ENCODE peak calls at places on chromosomes 16 and 17, in eight cellular contexts. W, Q, F, J, H, Z, C and B are unnamed samples.

GRCh38 chr16:71637398-71637797 is 11.4 kb downstream of the MARVELD3 start:
- DNase-seq in W (no peak), Q (no peak), F (peak), J (no peak), H (no peak), Z (peak), C (no peak), B (no peak)

GRCh38 chr16:70738083-70738977 is 52.5 kb upstream of the MTSS2 start:
- DNase-seq in W (peak), Q (peak), F (peak), J (peak), H (peak), Z (peak), C (no peak), B (no peak)

GRCh38 chr17:82283208-82283749 is 9.8 kb upstream of the CSNK1D start:
- DNase-seq in W (no peak), Q (peak), F (no peak), J (no peak), H (no peak), Z (peak), C (no peak), B (no peak)

GRCh38 chr16:27520982-27521673 is 28.6 kb downstream of the GTF3C1 start:
- DNase-seq in W (no peak), Q (no peak), F (peak), J (peak), H (no peak), Z (peak), C (no peak), B (no peak)

GRCh38 chr16:75251280-75252048 is at the start of gene BCAR1:
- DNase-seq in W (peak), Q (peak), F (peak), J (peak), H (peak), Z (peak), C (no peak), B (peak)

GRCh38 chr17:51166987-51167931 is 1.0 kb downstream of the NME2 start:
- DNase-seq in W (peak), Q (peak), F (peak), J (peak), H (peak), Z (peak), C (no peak), B (peak)

GRCh38 chr17:29711588-29712385 is 89.1 kb upstream of the CORO6 start:
- DNase-seq in W (no peak), Q (no peak), F (no peak), J (no peak), H (no peak), Z (no peak), C (no peak), B (no peak)

GRCh38 chr17:73820686-73821448 is 176.6 kb upstream of the SDK2 start:
- DNase-seq in W (peak), Q (no peak), F (no peak), J (peak), H (no peak), Z (no peak), C (no peak), B (peak)

GRCh38 chr17:28057731-28058246 is 15.3 kb downstream of the NLK start:
- DNase-seq in W (no peak), Q (no peak), F (no peak), J (no peak), H (no peak), Z (peak), C (no peak), B (no peak)

GRCh38 chr17:37490638-37491614 is 1.2 kb downstream of the DUSP14 start:
- DNase-seq in W (no peak), Q (peak), F (peak), J (peak), H (peak), Z (peak), C (peak), B (no peak)

GRCh38 chr16:1741553-1742165 is 29.7 kb downstream of the NME3 start:
- DNase-seq in W (no peak), Q (no peak), F (no peak), J (no peak), H (no peak), Z (no peak), C (no peak), B (no peak)

GRCh38 chr16:1745181-1745899 is 26.0 kb downstream of the NME3 start:
- DNase-seq in W (no peak), Q (no peak), F (no peak), J (no peak), H (no peak), Z (peak), C (no peak), B (no peak)

GRCh38 chr16:1744338-1744840 is 27.0 kb downstream of the NME3 start:
- DNase-seq in W (no peak), Q (no peak), F (no peak), J (no peak), H (no peak), Z (no peak), C (no peak), B (peak)

GRCh38 chr16:1745900-1746692 is 25.2 kb downstream of the NME3 start:
- DNase-seq in W (no peak), Q (no peak), F (no peak), J (no peak), H (no peak), Z (peak), C (no peak), B (no peak)

GRCh38 chr16:1743376-1744337 is 27.7 kb downstream of the NME3 start:
- DNase-seq in W (no peak), Q (no peak), F (no peak), J (no peak), H (no peak), Z (no peak), C (no peak), B (no peak)
- TF ChIP-seq POLR2A in W (no peak), Q (no peak), F (no peak), J (no peak), H (no peak), Z (no peak), C (no peak), B (no peak)

GRCh38 chr17:65599650-65600049 is 38.2 kb upstream of the AXIN2 start:
- DNase-seq in W (no peak), Q (no peak), F (no peak), J (no peak), H (no peak), Z (no peak), C (no peak), B (no peak)
- H3K4me3 ChIP-seq in W (no peak), Q (no peak), F (no peak), J (no peak), H (no peak), Z (no peak), C (no peak), B (no peak)

GRCh38 chr16:58814348-58814801 is 80.3 kb upstream of the GOT2 start:
- DNase-seq in W (peak), Q (peak), F (peak), J (peak), H (peak), Z (peak), C (peak), B (peak)
- TF ChIP-seq CTCF in W (peak), Q (peak), F (peak), J (peak), H (peak), Z (peak), C (peak), B (no peak)

GRCh38 chr16:31352344-31353115 is 2.4 kb upstream of the ITGAX start:
- DNase-seq in W (no peak), Q (no peak), F (peak), J (peak), H (no peak), Z (no peak), C (no peak), B (no peak)

GRCh38 chr16:31355701-31356100 is 725 bp downstream of the ITGAX start:
- DNase-seq in W (no peak), Q (no peak), F (peak), J (no peak), H (no peak), Z (no peak), C (no peak), B (no peak)

GRCh38 chr16:31351937-31352315 is 3.0 kb upstream of the ITGAX start:
- DNase-seq in W (no peak), Q (no peak), F (peak), J (peak), H (no peak), Z (no peak), C (no peak), B (no peak)

GRCh38 chr16:31356566-31357323 is 1.8 kb downstream of the ITGAX start:
- DNase-seq in W (no peak), Q (no peak), F (peak), J (no peak), H (no peak), Z (no peak), C (no peak), B (no peak)

DNA sequence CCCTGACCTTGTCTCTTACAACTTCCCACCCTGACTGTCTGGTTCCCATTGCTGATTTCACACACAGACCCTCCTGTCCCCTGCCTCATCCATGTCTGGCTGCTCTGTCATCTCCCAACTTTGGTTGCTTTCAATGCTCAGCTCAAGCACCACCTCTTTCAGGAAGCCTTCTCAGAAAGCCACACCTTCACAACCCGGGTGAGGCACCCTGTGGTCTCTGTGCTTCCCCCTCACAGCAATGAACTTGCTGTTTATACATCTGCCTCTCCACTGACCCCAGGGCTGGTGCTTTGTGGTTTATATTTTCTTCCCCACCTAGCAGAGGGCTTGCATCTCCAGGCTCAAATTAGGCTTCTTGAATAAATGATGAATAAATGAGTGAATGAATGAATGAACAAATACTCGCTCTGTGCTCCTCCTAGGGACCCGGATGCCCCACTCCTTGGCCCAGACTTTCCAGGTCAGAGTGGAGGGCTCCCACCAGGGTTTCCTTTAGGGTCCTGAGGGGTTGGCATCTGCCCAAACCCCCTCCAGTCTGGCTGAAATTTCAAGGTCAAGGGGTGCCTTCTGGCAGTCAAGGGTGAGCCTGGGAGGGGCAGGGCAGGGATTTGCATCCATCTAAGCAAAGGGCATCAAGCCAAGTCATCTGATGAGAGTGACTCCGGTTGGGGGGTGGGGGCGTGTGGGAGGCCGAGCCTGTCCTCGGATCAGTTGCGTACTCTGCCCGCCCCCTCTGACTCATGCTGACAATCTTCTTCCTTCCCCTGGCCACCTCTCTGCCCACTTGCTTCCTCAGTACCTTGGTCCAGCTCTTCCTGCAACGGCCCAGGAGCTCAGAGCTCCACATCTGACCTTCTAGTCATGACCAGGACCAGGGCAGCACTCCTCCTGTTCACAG is at the start of gene ITGAX:
- DNase-seq in W (peak), Q (peak), F (peak), J (peak), H (no peak), Z (peak), C (no peak), B (peak)
- TF ChIP-seq POLR2A in W (no peak), Q (no peak), F (no peak), J (peak), H (peak), Z (no peak), C (no peak), B (no peak)

GRCh38 chr16:85055503-85056210 is 28.1 kb downstream of the KIAA0513 start:
- DNase-seq in W (peak), Q (no peak), F (peak), J (peak), H (peak), Z (peak), C (no peak), B (peak)
- H3K4me3 ChIP-seq in W (peak), Q (no peak), F (peak), J (no peak), H (peak), Z (peak), C (no peak), B (no peak)

DNA sequence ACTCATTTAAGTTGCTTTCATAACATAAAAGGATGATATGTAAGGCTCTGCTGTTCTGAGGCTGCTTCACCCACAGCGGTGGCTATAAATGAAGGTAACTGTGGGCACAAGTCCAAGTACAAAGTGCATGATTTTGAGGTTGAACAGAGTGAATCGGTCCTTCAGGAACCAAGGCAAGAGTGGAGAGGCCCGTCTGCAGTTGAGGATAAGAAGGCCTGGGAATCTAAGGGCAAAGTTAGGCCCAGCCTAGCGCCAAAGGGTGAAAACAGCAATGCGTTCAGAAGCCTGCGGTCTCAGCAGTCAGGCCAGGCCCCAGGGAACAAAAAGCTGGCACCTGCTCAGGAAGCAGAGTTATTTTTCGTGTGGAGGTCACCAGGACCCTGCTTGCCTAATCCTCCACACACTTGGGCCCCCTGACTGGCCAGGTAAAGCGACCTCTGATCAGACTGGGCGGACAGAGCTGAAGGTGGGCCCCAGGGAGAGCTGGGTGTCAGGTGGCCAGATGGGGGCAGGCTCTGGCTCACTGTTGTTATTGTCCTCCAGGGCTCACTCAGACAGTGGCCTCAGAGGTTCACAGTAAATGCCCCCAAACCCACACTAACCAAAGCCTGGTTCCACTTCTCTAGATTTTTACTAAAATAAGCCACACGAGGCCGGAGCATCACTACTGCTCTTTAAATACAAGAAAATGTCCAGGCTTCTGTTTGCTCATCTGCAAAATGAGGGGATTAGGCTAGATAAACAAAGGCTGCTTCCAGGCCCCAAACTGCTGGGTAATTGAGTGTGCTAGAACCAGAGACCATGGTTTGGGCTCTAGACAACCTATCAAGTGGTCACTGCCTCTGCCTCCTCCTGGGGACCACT is 46.4 kb downstream of the TEX2 start:
- DNase-seq in W (peak), Q (no peak), F (peak), J (peak), H (no peak), Z (peak), C (no peak), B (no peak)
- TF ChIP-seq CTCF in W (no peak), Q (no peak), F (peak), J (no peak), H (no peak), Z (no peak), C (no peak), B (no peak)

GRCh38 chr17:75783069-75783783 is 1.4 kb upstream of the UNK start:
- DNase-seq in W (no peak), Q (no peak), F (no peak), J (peak), H (no peak), Z (peak), C (peak), B (no peak)

GRCh38 chr17:75779250-75779986 is 5.2 kb upstream of the UNK start:
- DNase-seq in W (peak), Q (peak), F (peak), J (peak), H (peak), Z (peak), C (peak), B (peak)

GRCh38 chr17:75777243-75777922 is 7.2 kb upstream of the UNK start:
- DNase-seq in W (no peak), Q (no peak), F (no peak), J (no peak), H (no peak), Z (no peak), C (no peak), B (no peak)

GRCh38 chr17:75778861-75779249 is 5.8 kb upstream of the UNK start:
- DNase-seq in W (peak), Q (peak), F (no peak), J (no peak), H (no peak), Z (peak), C (no peak), B (no peak)

DNA sequence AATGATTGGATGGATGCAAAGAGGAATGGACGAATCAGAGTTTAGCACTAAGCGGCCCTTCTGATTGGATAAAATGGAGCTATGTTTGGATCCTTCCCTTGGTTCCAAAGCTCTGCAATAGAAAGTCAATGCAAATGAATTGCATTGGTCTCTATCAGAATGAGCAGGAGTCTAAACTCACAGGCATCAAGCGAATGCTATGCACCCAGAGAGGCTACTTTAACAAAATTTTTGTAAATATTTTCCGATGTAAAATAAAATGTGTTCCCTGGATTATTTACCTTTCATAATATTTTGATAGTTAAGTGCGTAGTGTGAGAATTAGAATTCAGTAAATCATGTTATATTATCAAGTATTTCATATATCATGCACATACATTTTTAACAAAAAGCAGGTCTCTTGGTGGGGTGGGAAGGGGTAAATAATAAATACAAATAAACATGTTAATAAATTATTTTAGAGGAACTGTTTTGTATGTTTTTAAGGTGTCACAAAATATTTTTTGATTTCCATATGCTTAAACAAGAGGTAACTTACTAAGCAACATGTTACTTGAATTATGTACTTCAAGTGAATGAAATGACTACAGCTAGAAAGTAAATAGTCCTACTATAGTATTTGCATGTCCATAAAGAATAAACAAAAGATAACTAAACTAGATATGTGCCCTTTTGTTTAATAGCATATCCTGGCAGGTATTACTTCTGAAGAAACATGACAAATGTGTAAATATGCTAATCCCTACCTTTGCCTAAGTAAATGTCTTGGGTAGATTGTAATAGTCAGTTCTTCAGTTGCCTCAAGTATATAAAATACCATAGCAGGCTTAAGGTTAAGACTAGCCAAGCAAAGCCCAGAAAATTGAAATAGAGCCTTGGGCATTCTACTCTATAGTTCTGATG is 4.4 kb upstream of the UNK start:
- DNase-seq in W (no peak), Q (no peak), F (no peak), J (no peak), H (no peak), Z (no peak), C (no peak), B (no peak)
- TF ChIP-seq POLR2A in W (no peak), Q (no peak), F (no peak), J (no peak), H (no peak), Z (no peak), C (no peak), B (no peak)

GRCh38 chr17:43529977-43530302 is 16.2 kb downstream of the ETV4 start:
- DNase-seq in W (no peak), Q (no peak), F (no peak), J (no peak), H (no peak), Z (no peak), C (no peak), B (no peak)
- H3K4me3 ChIP-seq in W (no peak), Q (no peak), F (no peak), J (no peak), H (no peak), Z (no peak), C (no peak), B (no peak)